ENCODE peak calls at places on chromosomes 1 and 21, in six cellular contexts. T, S, V, H, B and D are unnamed samples.

GRCh38 chr1:44217809-44218410 is 4.6 kb downstream of the DMAP1 start:
- DNase-seq in T (peak), B (peak), S (peak), H (peak), V (peak), D (peak)

GRCh38 chr21:34788879-34789278 is 120.1 kb downstream of the CLIC6 start:
- DNase-seq in B (no peak), H (no peak), T (no peak), V (no peak), S (no peak), D (no peak)

GRCh38 chr1:172388490-172388889 is 32.0 kb upstream of the C1orf105 start:
- DNase-seq in S (no peak), T (no peak), B (no peak), H (no peak), V (no peak), D (no peak)

GRCh38 chr1:97332716-97333115 is 588.1 kb downstream of the DPYD start:
- DNase-seq in S (peak), V (no peak), T (no peak), B (no peak), H (no peak), D (peak)

GRCh38 chr1:62285440-62285839 is 33.8 kb downstream of the KANK4 start:
- DNase-seq in B (no peak), H (no peak), V (no peak), S (no peak), T (no peak), D (peak)

GRCh38 chr1:942864-943533 is 16.1 kb downstream of the NOC2L start:
- DNase-seq in V (no peak), S (peak), B (no peak), H (peak), T (no peak), D (no peak)

GRCh38 chr21:41410361-41410760 is 15.7 kb upstream of the MX1 start:
- DNase-seq in B (no peak), S (no peak), V (no peak), T (no peak), H (no peak), D (no peak)

GRCh38 chr1:59414406-59415133 is 117.7 kb downstream of the FGGY start:
- DNase-seq in H (no peak), B (no peak), T (no peak), S (peak), V (no peak), D (no peak)

GRCh38 chr1:100734716-100735115 is 15.2 kb downstream of the VCAM1 start:
- DNase-seq in B (no peak), V (no peak), H (no peak), T (no peak), S (peak), D (peak)

GRCh38 chr1:10897981-10898728 is 101.7 kb upstream of the CASZ1 start:
- DNase-seq in S (peak), V (no peak), T (no peak), H (peak), B (no peak), D (peak)

GRCh38 chr1:85137660-85138059 is 63.2 kb downstream of the SYDE2 start:
- DNase-seq in T (no peak), H (peak), S (peak), V (no peak), B (no peak), D (no peak)

GRCh38 chr1:9165396-9165795 is 36.5 kb upstream of the GPR157 start:
- DNase-seq in S (no peak), H (no peak), V (no peak), B (no peak), T (no peak), D (peak)

GRCh38 chr1:5734414-5734813 is 257.8 kb downstream of the NPHP4 start:
- DNase-seq in B (no peak), S (no peak), T (no peak), H (no peak), V (no peak), D (no peak)

GRCh38 chr1:148264374-148265276 is 112.5 kb upstream of the NBPF11 start:
- DNase-seq in H (peak), S (peak), V (peak), T (no peak), B (peak), D (no peak)

GRCh38 chr1:53328009-53328489 is at the start of gene LRP8:
- DNase-seq in T (peak), V (peak), H (peak), B (peak), S (peak), D (peak)

GRCh38 chr21:45935628-45936027 is 45.9 kb upstream of the COL6A1 start:
- DNase-seq in V (peak), T (no peak), B (no peak), S (peak), H (no peak), D (no peak)

GRCh38 chr1:95058974-95059373 is 13.8 kb downstream of the ALG14 start:
- DNase-seq in T (no peak), B (no peak), V (no peak), S (no peak), H (no peak), D (no peak)

GRCh38 chr1:152410599-152410998 is 3.5 kb downstream of the CRNN start:
- DNase-seq in V (peak), H (no peak), T (no peak), B (no peak), S (peak), D (no peak)

GRCh38 chr1:9892563-9893528 is 17.2 kb downstream of the CTNNBIP1 start:
- DNase-seq in V (no peak), T (no peak), S (peak), B (peak), H (no peak), D (peak)

DNA sequence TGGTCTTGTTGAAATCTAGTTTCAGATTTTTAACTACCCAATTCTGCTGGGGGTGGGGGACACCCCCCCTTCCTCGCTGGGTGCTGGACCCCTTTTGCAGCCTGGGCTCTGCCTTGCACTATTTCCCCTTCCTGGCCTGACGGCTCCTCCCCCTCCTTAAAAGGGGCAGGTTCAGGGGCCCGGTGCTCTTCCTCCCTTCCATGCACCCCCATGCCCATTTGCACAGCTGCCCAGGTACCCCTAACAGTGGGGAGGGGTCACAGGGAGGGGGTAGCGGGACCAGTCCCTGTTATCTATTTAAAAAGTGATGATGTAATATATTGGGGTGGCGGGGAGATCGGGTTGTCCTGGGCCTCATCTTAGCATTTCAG is 15.3 kb downstream of the ZBTB7B start:
- DNase-seq in T (peak), H (no peak), S (no peak), V (no peak), B (no peak), D (no peak)
- H3K4me3 ChIP-seq in T (peak), H (no peak), S (peak), V (peak), B (peak), D (peak)

GRCh38 chr1:4016351-4017130 is 116.5 kb upstream of the C1orf174 start:
- DNase-seq in T (peak), B (no peak), V (no peak), S (peak), H (no peak), D (no peak)
- TF ChIP-seq EZH2phosphoT487 in T (no peak), B (no peak), V (no peak), S (no peak), H (no peak), D (no peak)

GRCh38 chr1:193707271-193708015 is 521.0 kb upstream of the B3GALT2 start:
- DNase-seq in B (no peak), S (peak), T (no peak), V (no peak), H (no peak), D (peak)
- H2AFZ ChIP-seq in B (no peak), S (no peak), T (no peak), V (no peak), H (no peak), D (no peak)

GRCh38 chr1:2250721-2251281 is 22.7 kb downstream of the SKI start:
- DNase-seq in T (no peak), B (no peak), S (no peak), V (no peak), H (peak), D (no peak)

GRCh38 chr1:2247760-2248126 is 19.6 kb downstream of the SKI start:
- DNase-seq in S (no peak), H (no peak), B (no peak), T (no peak), V (no peak), D (no peak)

GRCh38 chr1:2249559-2249906 is 21.4 kb downstream of the SKI start:
- DNase-seq in H (no peak), V (no peak), B (no peak), T (no peak), S (no peak), D (no peak)

GRCh38 chr1:2248854-2249558 is 20.9 kb downstream of the SKI start:
- DNase-seq in S (no peak), V (no peak), T (no peak), H (no peak), B (no peak), D (no peak)

DNA sequence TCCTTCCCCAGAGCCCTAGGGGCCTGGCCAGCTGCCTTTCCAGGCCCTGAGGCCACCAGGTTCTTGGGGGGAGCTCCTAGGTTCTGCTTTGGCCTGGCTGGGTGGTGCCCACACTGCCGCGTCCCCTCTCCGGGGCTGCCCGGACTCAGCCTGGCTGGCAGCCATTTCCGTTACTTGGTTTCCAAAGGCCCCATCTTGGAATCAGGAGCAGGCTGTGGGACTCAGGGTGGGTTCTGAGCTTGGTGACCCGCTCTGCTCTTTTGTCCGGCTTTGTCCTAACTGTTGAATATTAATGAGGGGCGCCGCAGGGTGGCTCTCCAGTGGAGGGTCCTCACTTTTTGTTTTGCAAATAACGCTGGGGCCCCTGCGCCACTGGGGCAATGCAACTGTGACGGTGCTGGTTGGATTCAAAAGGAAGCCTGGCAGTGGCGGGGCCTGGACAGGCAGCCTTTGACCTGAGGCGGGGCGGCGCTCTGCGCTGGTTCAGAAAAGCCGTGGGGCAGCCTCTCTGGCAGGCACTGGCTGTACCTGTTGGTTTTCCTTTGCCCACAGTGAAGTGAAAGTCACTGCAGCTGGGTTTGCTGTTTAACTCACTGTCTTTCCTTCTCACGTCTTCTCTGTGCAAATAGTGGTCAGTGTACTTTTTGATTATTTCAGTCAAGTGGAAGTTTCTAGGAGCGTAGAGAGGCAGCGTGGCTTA is 20.2 kb downstream of the SKI start:
- DNase-seq in H (peak), B (no peak), S (no peak), T (no peak), V (peak), D (no peak)
- H3K4me3 ChIP-seq in H (no peak), B (no peak), S (no peak), T (no peak), V (peak), D (no peak)

DNA sequence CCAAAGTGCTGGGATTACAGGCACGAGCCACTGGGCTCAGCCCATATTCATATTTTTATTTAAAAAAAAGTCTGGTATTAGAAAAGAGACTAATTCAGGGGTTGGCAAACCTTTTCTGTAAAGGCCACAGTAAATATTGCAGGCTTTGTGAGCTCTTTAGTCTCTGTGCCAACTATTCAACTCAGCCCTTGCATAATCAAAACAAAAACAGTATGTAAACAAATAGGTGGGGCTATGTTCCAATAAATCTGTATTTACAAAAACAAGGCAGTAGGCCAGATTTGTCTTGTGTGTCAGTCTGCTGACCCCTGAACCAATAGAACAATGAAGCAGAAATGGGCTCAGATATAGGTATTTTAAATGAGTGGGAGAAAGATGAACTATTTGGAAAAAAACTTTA is 49.3 kb downstream of the CDC42BPA start:
- DNase-seq in H (no peak), S (peak), B (no peak), V (no peak), T (no peak), D (peak)
- TF ChIP-seq EZH2phosphoT487 in H (no peak), S (no peak), B (no peak), V (no peak), T (no peak), D (no peak)

GRCh38 chr1:207752456-207753132 is 740 bp downstream of the CD46 start:
- DNase-seq in H (peak), V (peak), T (peak), S (peak), B (no peak), D (peak)
- H2AFZ ChIP-seq in H (peak), V (no peak), T (no peak), S (peak), B (no peak), D (peak)